ENCODE peak calls at places on chromosomes 6 and 20, in seven cellular contexts. One of them, this sample, is unnamed.

GRCh38 chr6:156787569-156788492 is 10.7 kb downstream of the ARID1B start:
- DNase-seq in cardiac muscle cell: no peak
- DNase-seq in breast epithelium: no peak
- DNase-seq in adrenal gland: no peak
- DNase-seq in heart right ventricle: no peak
- DNase-seq in psoas muscle: no peak
- DNase-seq in H1: no peak
- DNase-seq in this sample: no peak

GRCh38 chr6:29726795-29727194 is 3.6 kb downstream of the HLA-F start:
- DNase-seq in cardiac muscle cell: no peak
- DNase-seq in breast epithelium: no peak
- DNase-seq in adrenal gland: no peak
- DNase-seq in heart right ventricle: no peak
- DNase-seq in psoas muscle: no peak
- DNase-seq in H1: no peak
- DNase-seq in this sample: no peak

GRCh38 chr6:106773482-106773881 is 144.1 kb downstream of the QRSL1 start:
- DNase-seq in cardiac muscle cell: no peak
- DNase-seq in breast epithelium: peak
- DNase-seq in adrenal gland: no peak
- DNase-seq in heart right ventricle: no peak
- DNase-seq in psoas muscle: no peak
- DNase-seq in H1: no peak
- DNase-seq in this sample: no peak

GRCh38 chr6:7479801-7480266 is 61.6 kb upstream of the DSP start:
- DNase-seq in cardiac muscle cell: peak
- DNase-seq in breast epithelium: no peak
- DNase-seq in adrenal gland: peak
- DNase-seq in heart right ventricle: no peak
- DNase-seq in psoas muscle: no peak
- DNase-seq in H1: no peak
- DNase-seq in this sample: no peak

GRCh38 chr6:41894366-41895299 is 542 bp downstream of the USP49 start:
- DNase-seq in cardiac muscle cell: peak
- DNase-seq in breast epithelium: no peak
- DNase-seq in adrenal gland: peak
- DNase-seq in heart right ventricle: no peak
- DNase-seq in psoas muscle: no peak
- DNase-seq in H1: no peak
- DNase-seq in this sample: no peak

GRCh38 chr20:4626228-4626627 is 95.5 kb upstream of the PRND start:
- DNase-seq in cardiac muscle cell: no peak
- DNase-seq in breast epithelium: no peak
- DNase-seq in adrenal gland: no peak
- DNase-seq in heart right ventricle: no peak
- DNase-seq in psoas muscle: no peak
- DNase-seq in H1: no peak
- DNase-seq in this sample: no peak

GRCh38 chr6:119230160-119230559 is 119.4 kb downstream of the MAN1A1 start:
- DNase-seq in cardiac muscle cell: no peak
- DNase-seq in breast epithelium: no peak
- DNase-seq in adrenal gland: no peak
- DNase-seq in heart right ventricle: no peak
- DNase-seq in psoas muscle: no peak
- DNase-seq in H1: no peak
- DNase-seq in this sample: no peak

GRCh38 chr20:21503345-21503744 is 10.5 kb downstream of the NKX2-2 start:
- DNase-seq in cardiac muscle cell: no peak
- DNase-seq in breast epithelium: no peak
- DNase-seq in adrenal gland: no peak
- DNase-seq in heart right ventricle: no peak
- DNase-seq in psoas muscle: no peak
- DNase-seq in H1: no peak
- DNase-seq in this sample: no peak

GRCh38 chr20:46814366-46815232 is 80.0 kb upstream of the EYA2 start:
- DNase-seq in cardiac muscle cell: peak
- DNase-seq in breast epithelium: no peak
- DNase-seq in adrenal gland: no peak
- DNase-seq in heart right ventricle: no peak
- DNase-seq in psoas muscle: no peak
- DNase-seq in H1: no peak
- DNase-seq in this sample: no peak

GRCh38 chr6:2157441-2158127 is 87.8 kb downstream of the GMDS start:
- DNase-seq in cardiac muscle cell: no peak
- DNase-seq in breast epithelium: no peak
- DNase-seq in adrenal gland: no peak
- DNase-seq in heart right ventricle: no peak
- DNase-seq in psoas muscle: no peak
- DNase-seq in H1: no peak
- DNase-seq in this sample: no peak

GRCh38 chr6:142635130-142635529 is 309.8 kb downstream of the HIVEP2 start:
- DNase-seq in cardiac muscle cell: no peak
- DNase-seq in breast epithelium: no peak
- DNase-seq in adrenal gland: no peak
- DNase-seq in heart right ventricle: no peak
- DNase-seq in psoas muscle: no peak
- DNase-seq in H1: no peak
- DNase-seq in this sample: no peak

GRCh38 chr6:116446399-116446798 is 14.8 kb upstream of the CALHM6 start:
- DNase-seq in cardiac muscle cell: no peak
- DNase-seq in breast epithelium: no peak
- DNase-seq in adrenal gland: no peak
- DNase-seq in heart right ventricle: no peak
- DNase-seq in psoas muscle: no peak
- DNase-seq in H1: no peak
- DNase-seq in this sample: no peak

GRCh38 chr6:112416885-112417284 is 69.8 kb downstream of the RFPL4B start:
- DNase-seq in cardiac muscle cell: no peak
- DNase-seq in breast epithelium: no peak
- DNase-seq in adrenal gland: no peak
- DNase-seq in heart right ventricle: no peak
- DNase-seq in psoas muscle: no peak
- DNase-seq in H1: no peak
- DNase-seq in this sample: no peak

GRCh38 chr6:142531727-142532126 is 229.9 kb downstream of the ADGRG6 start:
- DNase-seq in cardiac muscle cell: no peak
- DNase-seq in breast epithelium: no peak
- DNase-seq in adrenal gland: no peak
- DNase-seq in heart right ventricle: no peak
- DNase-seq in psoas muscle: no peak
- DNase-seq in H1: no peak
- DNase-seq in this sample: no peak

DNA sequence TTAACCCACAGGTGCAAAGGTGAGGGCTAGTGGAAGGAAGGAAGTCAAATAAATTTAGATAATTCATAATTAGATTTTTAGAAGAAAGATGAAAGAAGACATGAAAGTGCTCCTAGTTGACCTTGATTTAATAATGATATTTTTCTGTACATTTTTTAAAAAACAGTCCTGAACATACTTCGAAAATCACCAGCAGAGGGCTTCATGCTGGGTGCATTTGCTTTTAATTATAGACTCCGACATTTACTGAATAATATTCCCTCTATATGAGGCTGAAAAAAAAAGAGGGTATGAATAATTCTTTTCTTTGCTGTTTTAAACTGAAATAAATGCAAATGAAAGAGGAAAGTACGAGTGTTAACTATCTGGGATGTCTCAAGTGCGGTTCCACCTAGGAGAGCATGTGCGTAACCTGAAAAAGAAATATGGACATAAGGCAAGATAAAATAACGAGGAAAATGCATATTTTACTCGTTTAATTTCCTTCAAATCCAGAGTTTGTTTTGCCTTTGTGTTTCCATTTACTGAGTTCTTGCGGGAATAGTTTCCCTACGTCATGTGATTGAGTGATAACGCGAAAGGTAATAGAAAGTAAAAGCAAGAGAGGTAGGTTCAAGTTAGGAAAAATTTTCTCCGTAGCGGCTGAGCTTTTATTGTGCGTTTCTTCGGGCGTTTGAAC is 3.1 kb upstream of the TFAP2B start:
- DNase-seq in cardiac muscle cell: no peak
- DNase-seq in breast epithelium: no peak
- DNase-seq in adrenal gland: no peak
- DNase-seq in heart right ventricle: no peak
- DNase-seq in psoas muscle: no peak
- DNase-seq in H1: no peak
- DNase-seq in this sample: no peak
- TF ChIP-seq CTCF in cardiac muscle cell: peak
- TF ChIP-seq CTCF in breast epithelium: peak
- TF ChIP-seq CTCF in adrenal gland: no peak
- TF ChIP-seq CTCF in heart right ventricle: no peak
- TF ChIP-seq CTCF in psoas muscle: no peak
- TF ChIP-seq CTCF in H1: no peak
- TF ChIP-seq CTCF in this sample: no peak

GRCh38 chr20:24741673-24742072 is 207.4 kb upstream of the CST7 start:
- DNase-seq in cardiac muscle cell: no peak
- DNase-seq in breast epithelium: no peak
- DNase-seq in adrenal gland: no peak
- DNase-seq in heart right ventricle: no peak
- DNase-seq in psoas muscle: no peak
- DNase-seq in H1: peak
- DNase-seq in this sample: no peak
- H3K27ac ChIP-seq in cardiac muscle cell: no peak
- H3K27ac ChIP-seq in breast epithelium: no peak
- H3K27ac ChIP-seq in adrenal gland: no peak
- H3K27ac ChIP-seq in heart right ventricle: no peak
- H3K27ac ChIP-seq in psoas muscle: no peak
- H3K27ac ChIP-seq in H1: no peak
- H3K27ac ChIP-seq in this sample: no peak

GRCh38 chr6:28537065-28537464 is 11.4 kb downstream of the GPX5 start:
- DNase-seq in cardiac muscle cell: peak
- DNase-seq in breast epithelium: no peak
- DNase-seq in adrenal gland: no peak
- DNase-seq in heart right ventricle: no peak
- DNase-seq in psoas muscle: no peak
- DNase-seq in H1: no peak
- DNase-seq in this sample: no peak

GRCh38 chr6:28530777-28531176 is 5.1 kb downstream of the GPX5 start:
- DNase-seq in cardiac muscle cell: no peak
- DNase-seq in breast epithelium: no peak
- DNase-seq in adrenal gland: no peak
- DNase-seq in heart right ventricle: no peak
- DNase-seq in psoas muscle: no peak
- DNase-seq in H1: no peak
- DNase-seq in this sample: no peak

GRCh38 chr6:28534880-28535279 is 9.2 kb downstream of the GPX5 start:
- DNase-seq in cardiac muscle cell: no peak
- DNase-seq in breast epithelium: no peak
- DNase-seq in adrenal gland: no peak
- DNase-seq in heart right ventricle: no peak
- DNase-seq in psoas muscle: no peak
- DNase-seq in H1: no peak
- DNase-seq in this sample: no peak

DNA sequence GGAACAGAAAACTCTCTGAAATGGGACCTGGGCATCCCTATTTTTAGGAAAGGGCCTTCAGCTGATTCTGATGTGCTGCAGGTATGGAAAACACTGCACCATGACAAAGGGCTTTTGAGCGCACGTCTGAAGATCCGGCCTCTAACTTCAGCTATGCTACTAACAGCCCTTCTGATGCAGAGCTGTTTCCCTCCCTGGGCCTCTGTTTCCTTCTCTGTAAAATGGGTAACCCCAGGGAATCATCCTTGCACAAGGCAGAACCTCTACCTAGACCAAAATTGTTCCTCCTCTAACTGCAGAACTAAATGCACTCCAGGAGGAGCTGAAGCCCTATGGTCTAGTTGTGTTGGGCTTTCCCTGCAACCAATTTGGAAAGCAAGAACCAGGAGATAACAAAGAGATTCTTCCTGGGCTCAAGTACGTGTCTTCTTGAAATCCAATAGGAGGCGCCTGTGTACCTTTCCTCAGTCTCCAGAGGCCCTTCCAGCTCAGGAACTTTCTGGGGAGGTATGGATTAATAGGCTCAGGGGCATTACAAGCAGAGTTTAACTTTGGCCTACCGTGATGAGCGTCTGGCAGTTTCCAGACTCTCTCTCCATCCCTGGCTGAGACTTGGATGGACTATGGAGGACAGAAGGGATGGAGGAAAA is 5.9 kb downstream of the GPX5 start:
- DNase-seq in cardiac muscle cell: no peak
- DNase-seq in breast epithelium: no peak
- DNase-seq in adrenal gland: no peak
- DNase-seq in heart right ventricle: no peak
- DNase-seq in psoas muscle: no peak
- DNase-seq in H1: no peak
- DNase-seq in this sample: no peak
- TF ChIP-seq CTCF in cardiac muscle cell: no peak
- TF ChIP-seq CTCF in breast epithelium: no peak
- TF ChIP-seq CTCF in adrenal gland: no peak
- TF ChIP-seq CTCF in heart right ventricle: no peak
- TF ChIP-seq CTCF in psoas muscle: no peak
- TF ChIP-seq CTCF in H1: peak
- TF ChIP-seq CTCF in this sample: no peak

GRCh38 chr20:8132015-8132631 is at the start of gene PLCB1:
- DNase-seq in cardiac muscle cell: peak
- DNase-seq in breast epithelium: peak
- DNase-seq in adrenal gland: peak
- DNase-seq in heart right ventricle: peak
- DNase-seq in psoas muscle: peak
- DNase-seq in H1: peak
- DNase-seq in this sample: peak

GRCh38 chr20:8131598-8132014 is 460 bp upstream of the PLCB1 start:
- DNase-seq in cardiac muscle cell: peak
- DNase-seq in breast epithelium: no peak
- DNase-seq in adrenal gland: no peak
- DNase-seq in heart right ventricle: peak
- DNase-seq in psoas muscle: no peak
- DNase-seq in H1: no peak
- DNase-seq in this sample: no peak

GRCh38 chr20:8132632-8133587 is 844 bp downstream of the PLCB1 start:
- DNase-seq in cardiac muscle cell: peak
- DNase-seq in breast epithelium: peak
- DNase-seq in adrenal gland: peak
- DNase-seq in heart right ventricle: peak
- DNase-seq in psoas muscle: peak
- DNase-seq in H1: no peak
- DNase-seq in this sample: peak

GRCh38 chr20:8129211-8129986 is 2.7 kb upstream of the PLCB1 start:
- DNase-seq in cardiac muscle cell: no peak
- DNase-seq in breast epithelium: no peak
- DNase-seq in adrenal gland: no peak
- DNase-seq in heart right ventricle: no peak
- DNase-seq in psoas muscle: no peak
- DNase-seq in H1: no peak
- DNase-seq in this sample: peak

DNA sequence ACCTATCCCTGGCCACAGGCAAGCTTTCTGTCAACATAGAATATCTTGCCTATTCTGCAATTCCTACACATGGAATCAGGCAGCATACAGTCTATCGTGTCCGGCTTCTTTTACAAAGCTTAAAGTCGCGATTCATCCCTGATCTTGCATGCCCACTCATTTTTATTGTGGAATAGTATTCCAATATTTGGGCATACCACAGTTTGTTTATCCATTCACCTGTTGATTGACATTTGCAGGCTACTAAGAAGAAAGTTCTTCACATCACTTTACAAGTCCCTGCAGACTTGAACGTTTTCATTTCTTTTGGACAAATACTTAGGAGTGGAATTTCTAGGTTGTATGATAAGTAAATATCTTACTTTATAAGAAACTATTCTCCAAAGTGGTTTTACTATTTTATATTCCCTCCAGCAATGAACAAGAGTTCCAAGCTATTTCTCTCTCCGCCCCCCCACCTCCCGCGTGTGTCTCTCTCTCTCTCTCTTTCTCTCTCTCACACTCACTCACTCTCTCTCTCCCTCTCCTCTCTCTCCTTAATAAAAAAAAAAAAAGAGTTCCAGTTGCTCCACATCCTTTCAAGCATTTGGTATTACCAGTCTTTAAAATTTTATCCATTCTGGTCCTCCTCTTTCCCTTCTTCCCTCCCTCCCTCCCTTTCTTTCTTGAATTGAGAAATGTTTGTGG is 1.1 kb upstream of the PLCB1 start:
- DNase-seq in cardiac muscle cell: no peak
- DNase-seq in breast epithelium: no peak
- DNase-seq in adrenal gland: no peak
- DNase-seq in heart right ventricle: no peak
- DNase-seq in psoas muscle: no peak
- DNase-seq in H1: no peak
- DNase-seq in this sample: no peak
- H3K27ac ChIP-seq in cardiac muscle cell: no peak
- H3K27ac ChIP-seq in breast epithelium: peak
- H3K27ac ChIP-seq in adrenal gland: peak
- H3K27ac ChIP-seq in heart right ventricle: peak
- H3K27ac ChIP-seq in psoas muscle: no peak
- H3K27ac ChIP-seq in H1: no peak
- H3K27ac ChIP-seq in this sample: peak